ENCODE peak calls at places on chromosomes 13 and 19, in nine cellular contexts. X is esophagus mucosa; Q is heart left ventricle; S is stimulated activated naive CD8-positive, alpha-beta T cell treated with anti-CD3 and anti-CD28 coated beads, Interleukin-15, Interleukin-2, amounts not matched to agents 100 U/mL and 50 U/mL, for 24 hours; L is left cardiac atrium; E is activated T-cell treated with anti-CD3 and anti-CD28 coated beads, Interleukin-2, amount 50 U/mL, for 72 hours; O is naive thymus-derived CD8-positive, alpha-beta T cell; Z is upper lobe of right lung; P is WTC11. D is an unnamed sample.
A peak's percentile ranks its signal among the peaks of the same experiment; 100 is the strongest.

GRCh38 chr19:28864577-28865042 is 348.3 kb downstream of the UQCRFS1 start:
- ATAC-seq in X (no peak), Q (peak; percentile 88), S (no peak), L (peak; percentile 80), E (no peak), O (no peak), Z (no peak), P (no peak), D (no peak)

GRCh38 chr19:20840371-20840770 is 64.3 kb downstream of the ZNF66 start:
- ATAC-seq in X (no peak), Q (no peak), S (no peak), L (no peak), E (peak; percentile 52), O (no peak), Z (no peak), P (no peak), D (no peak)

GRCh38 chr13:36965767-36966166 is 33.4 kb downstream of the ALG5 start:
- ATAC-seq in X (peak; percentile 99), Q (no peak), S (peak; percentile 69), L (no peak), E (peak; percentile 42), O (no peak), Z (no peak), P (no peak), D (peak; percentile 99)

GRCh38 chr13:111281751-111282311 is 38.6 kb upstream of the TEX29 start:
- ATAC-seq in X (no peak), Q (peak; percentile 58), S (no peak), L (peak; percentile 45), E (no peak), O (no peak), Z (peak; percentile 79), P (no peak), D (no peak)

GRCh38 chr19:12965017-12965811 is 4.2 kb upstream of the DAND5 start:
- ATAC-seq in X (peak; percentile 86), Q (peak; percentile 89), S (peak; percentile 97), L (peak; percentile 96), E (peak; percentile 96), O (peak; percentile 95), Z (peak; percentile 98), P (peak; percentile 95), D (peak; percentile 96)

GRCh38 chr19:3721131-3721899 is 13.1 kb downstream of the TJP3 start:
- ATAC-seq in X (peak; percentile 87), Q (peak; percentile 88), S (peak; percentile 73), L (peak; percentile 90), E (peak; percentile 93), O (peak; percentile 93), Z (peak; percentile 94), P (peak; percentile 69), D (peak; percentile 91)

GRCh38 chr19:46950526-46951235 is 69.0 kb upstream of the NPAS1 start:
- ATAC-seq in X (no peak), Q (no peak), S (peak; percentile 15), L (no peak), E (peak; percentile 21), O (no peak), Z (no peak), P (no peak), D (peak; percentile 28)

GRCh38 chr13:113179374-113180230 is 21.2 kb downstream of the PROZ start:
- ATAC-seq in X (no peak), Q (peak; percentile 85), S (no peak), L (peak; percentile 60), E (no peak), O (no peak), Z (no peak), P (peak; percentile 82), D (peak; percentile 28)

GRCh38 chr19:16441661-16442071 is 30.1 kb downstream of the EPS15L1 start:
- ATAC-seq in X (no peak), Q (peak; percentile 45), S (no peak), L (peak; percentile 44), E (no peak), O (no peak), Z (peak; percentile 71), P (peak; percentile 91), D (no peak)

GRCh38 chr19:47471733-47472457 is at the start of gene SLC8A2:
- ATAC-seq in X (peak; percentile 33), Q (peak; percentile 72), S (no peak), L (peak; percentile 77), E (peak; percentile 69), O (peak; percentile 81), Z (peak; percentile 55), P (peak; percentile 65), D (peak; percentile 38)

D was measured in activated T-helper 17 cell treated with anti-CD3 and anti-CD28 coated beads, Interleukin-2, amount 50 U/mL, for 72 hours.